ENCODE peak calls at places on chromosomes 12 and 14, in five cellular contexts. K is left lung, C is coronary artery, G is brain microvascular endothelial cell, W is sigmoid colon. I is an unnamed sample.

GRCh38 chr14:20608383-20609095 is 17.4 kb upstream of the RNASE12 start:
- DNase-seq in K (no peak), C (no peak), G (no peak), W (no peak), I (no peak)

GRCh38 chr12:119328111-119328510 is 6.4 kb upstream of the CCDC60 start:
- DNase-seq in K (no peak), C (no peak), G (no peak), W (peak; percentile 69), I (no peak)

GRCh38 chr12:57429473-57430116 is 1.2 kb downstream of the R3HDM2 start:
- DNase-seq in K (no peak), C (no peak), G (no peak), W (no peak), I (peak; percentile 11)

GRCh38 chr14:26702721-26703250 is 105.0 kb upstream of the NOVA1 start:
- DNase-seq in K (no peak), C (no peak), G (no peak), W (no peak), I (no peak)

GRCh38 chr14:72788972-72789728 is 104.8 kb downstream of the DPF3 start:
- DNase-seq in K (no peak), C (peak; percentile 40), G (no peak), W (no peak), I (no peak)

GRCh38 chr12:28191018-28191595 is 851 bp downstream of the CCDC91 start:
- DNase-seq in K (no peak), C (no peak), G (no peak), W (no peak), I (peak; percentile 34)

GRCh38 chr12:92933606-92934005 is 4.5 kb upstream of the EEA1 start:
- DNase-seq in K (no peak), C (no peak), G (no peak), W (no peak), I (no peak)

GRCh38 chr14:65774041-65774440 is 361.5 kb downstream of the FUT8 start:
- DNase-seq in K (no peak), C (no peak), G (no peak), W (no peak), I (no peak)

GRCh38 chr14:92449404-92449975 is 64.1 kb upstream of the RIN3 start:
- DNase-seq in K (no peak), C (no peak), G (no peak), W (no peak), I (no peak)

GRCh38 chr12:5944688-5945070 is 380 bp downstream of the ANO2 start:
- DNase-seq in K (no peak), C (no peak), G (no peak), W (no peak), I (no peak)

GRCh38 chr14:60867503-60868172 is 113.2 kb downstream of the TRMT5 start:
- DNase-seq in K (no peak), C (no peak), G (no peak), W (no peak), I (no peak)

GRCh38 chr12:54328595-54329337 is 3.8 kb downstream of the COPZ1 start:
- DNase-seq in K (no peak), C (no peak), G (no peak), W (no peak), I (no peak)

GRCh38 chr12:34295366-34296142 is 273.3 kb downstream of the ALG10 start:
- DNase-seq in K (peak; percentile 42), C (no peak), G (no peak), W (peak; percentile 33), I (no peak)

GRCh38 chr12:132494294-132495164 is 4.6 kb downstream of the FBRSL1 start:
- DNase-seq in K (no peak), C (no peak), G (no peak), W (no peak), I (no peak)

GRCh38 chr12:101700299-101700820 is 2.9 kb downstream of the CHPT1 start:
- DNase-seq in K (no peak), C (no peak), G (no peak), W (no peak), I (no peak)

GRCh38 chr12:101698782-101699347 is 1.4 kb downstream of the CHPT1 start:
- DNase-seq in K (no peak), C (no peak), G (no peak), W (no peak), I (peak; percentile 12)

GRCh38 chr12:101696477-101697196 is 803 bp upstream of the CHPT1 start:
- DNase-seq in K (no peak), C (no peak), G (no peak), W (peak; percentile 81), I (peak; percentile 2)

GRCh38 chr12:101697197-101697929 is at the start of gene CHPT1:
- DNase-seq in K (peak; percentile 94), C (peak; percentile 82), G (peak; percentile 1), W (peak; percentile 83), I (peak; percentile 43)

GRCh38 chr12:101697930-101698781 is 716 bp downstream of the CHPT1 start:
- DNase-seq in K (peak; percentile 89), C (peak; percentile 78), G (peak; percentile 4), W (peak; percentile 82), I (peak; percentile 41)
- H3K27ac ChIP-seq in K (peak overlapping the region; percentile 90), C (peak overlapping the region; percentile 84), G (peak overlapping the region; percentile 9), W (peak overlapping the region; percentile 89), I (peak overlapping the region; percentile 77)

GRCh38 chr12:11798856-11799530 is 149.5 kb downstream of the ETV6 start:
- DNase-seq in K (no peak), C (no peak), G (peak; percentile 91), W (no peak), I (peak; percentile 20)
- H3K27ac ChIP-seq in K (peak overlapping the region; percentile 76), C (no peak overlapping the region), G (peak overlapping the region; percentile 78), W (peak overlapping the region; percentile 84), I (no peak overlapping the region)

GRCh38 chr14:94112513-94113060 is 2.1 kb downstream of the IFI27 start:
- DNase-seq in K (no peak), C (peak; percentile 35), G (no peak), W (peak; percentile 45), I (no peak)
- H3K27ac ChIP-seq in K (peak overlapping the region; percentile 81), C (no peak overlapping the region), G (no peak overlapping the region), W (peak overlapping the region; percentile 77), I (no peak overlapping the region)

DNA sequence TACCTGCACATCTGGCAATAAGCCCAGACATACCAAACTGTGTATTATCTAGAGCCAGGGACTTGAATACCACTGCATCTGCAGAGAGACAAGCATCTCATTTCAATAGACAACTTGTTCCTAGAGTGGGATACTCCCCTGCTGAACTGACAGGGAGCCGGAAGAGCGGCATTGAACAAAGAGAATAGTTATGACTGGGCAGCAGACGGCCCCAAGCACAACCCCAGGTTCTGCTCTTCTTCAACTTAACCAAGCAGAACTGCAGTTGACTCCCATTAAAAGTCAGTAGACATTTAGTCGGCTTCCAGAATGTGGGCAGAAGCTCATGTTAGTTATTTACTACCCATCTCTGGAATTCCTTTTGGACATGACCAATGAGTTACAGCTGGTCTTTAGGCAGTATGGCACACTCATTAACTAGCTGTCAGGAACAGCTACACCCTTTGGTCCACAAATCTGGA is 112.9 kb downstream of the HMGA2 start:
- DNase-seq in K (no peak), C (no peak), G (no peak), W (no peak), I (no peak)
- H3K27ac ChIP-seq in K (no peak overlapping the region), C (no peak overlapping the region), G (no peak overlapping the region), W (no peak overlapping the region), I (no peak overlapping the region)

GRCh38 chr12:46357438-46358324 is 14.9 kb downstream of the SLC38A2 start:
- DNase-seq in K (no peak), C (no peak), G (peak; percentile 49), W (no peak), I (peak; percentile 38)
- H3K27ac ChIP-seq in K (no peak overlapping the region), C (no peak overlapping the region), G (no peak overlapping the region), W (no peak overlapping the region), I (no peak overlapping the region)

GRCh38 chr12:113092478-113093408 is 36.2 kb downstream of the DTX1 start:
- DNase-seq in K (peak; percentile 84), C (no peak), G (no peak), W (no peak), I (peak; percentile 53)
- H3K27ac ChIP-seq in K (no peak overlapping the region), C (no peak overlapping the region), G (no peak overlapping the region), W (no peak overlapping the region), I (no peak overlapping the region)

GRCh38 chr12:50637870-50638481 is 125.9 kb upstream of the ATF1 start:
- DNase-seq in K (no peak), C (no peak), G (peak; percentile 20), W (no peak), I (peak; percentile 50)
- H3K27ac ChIP-seq in K (no peak overlapping the region), C (no peak overlapping the region), G (no peak overlapping the region), W (no peak overlapping the region), I (no peak overlapping the region)

DNA sequence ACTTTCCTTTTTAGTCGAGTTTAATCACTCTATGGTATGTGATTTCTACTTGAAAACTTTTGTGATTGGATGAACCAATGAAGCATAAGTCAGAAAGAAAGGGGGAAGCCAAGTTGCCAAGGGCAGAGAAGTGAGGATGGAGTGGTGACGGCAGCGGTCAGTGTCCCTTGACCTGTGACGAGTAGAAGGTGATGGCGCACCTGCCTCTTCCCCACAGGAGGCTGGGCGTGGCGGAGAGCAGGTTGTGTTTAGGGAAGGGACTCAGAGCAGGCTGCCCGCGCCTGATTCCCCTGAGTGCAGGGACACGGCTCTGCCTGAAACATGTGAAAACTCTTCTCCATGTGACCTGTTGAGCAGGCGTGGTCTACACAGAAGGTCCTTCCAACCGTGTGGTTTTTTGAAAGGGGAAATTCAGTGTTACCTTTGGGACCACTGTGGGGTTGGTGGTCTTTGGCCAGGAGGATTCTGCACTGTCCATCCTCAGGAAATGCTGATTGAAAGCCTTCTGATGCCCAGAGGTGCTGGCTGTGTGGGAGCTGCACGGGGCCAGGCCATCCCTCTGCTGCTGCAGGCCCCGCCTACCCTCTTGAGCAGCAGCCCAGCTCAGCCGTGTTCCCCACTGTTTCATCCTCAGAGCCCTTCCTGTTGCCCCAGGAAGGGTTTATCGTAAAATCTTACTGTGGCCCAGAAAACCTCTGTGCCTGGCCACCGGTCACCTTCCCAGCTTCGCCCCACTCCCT is 23.5 kb upstream of the AMN start:
- DNase-seq in K (no peak), C (no peak), G (no peak), W (no peak), I (no peak)
- H3K27ac ChIP-seq in K (no peak overlapping the region), C (no peak overlapping the region), G (no peak overlapping the region), W (no peak overlapping the region), I (no peak overlapping the region)

GRCh38 chr14:31881531-31882310 is 195.4 kb upstream of the ARHGAP5 start:
- DNase-seq in K (no peak), C (no peak), G (no peak), W (no peak), I (no peak)
- H3K27ac ChIP-seq in K (no peak overlapping the region), C (no peak overlapping the region), G (peak overlapping the region; percentile 79), W (no peak overlapping the region), I (no peak overlapping the region)

I was measured in RWPE1.